ENCODE peak calls at places on chromosomes 6 and 20, in ten cellular contexts. N is activated CD4-positive, alpha-beta T cell treated with anti-CD3 and anti-CD28 coated beads, Interleukin-2, amount 50 U/mL, for 48 hours; Q is CD8-positive, alpha-beta memory T cell; X is neural crest cell; Y is Peyer's patch; O is osteocyte; W is stimulated activated CD4-positive, alpha-beta T cell treated with anti-CD3 and anti-CD28 coated beads, Interleukin-1b, Interleukin-23, amount 100 ng/mL, for 48 hours; A is GM12892; F is renal cortical epithelial cell; S is mesenteric fat pad. E is an unnamed sample.

GRCh38 chr20:31355981-31356380 is 12.4 kb upstream of the DEFB118 start:
- DNase-seq in N (no peak), Q (no peak), X (no peak), Y (no peak), O (no peak), W (no peak), A (no peak), F (no peak), S (no peak), E (no peak)

GRCh38 chr6:55868910-55869479 is 6.4 kb downstream of the BMP5 start:
- DNase-seq in N (peak; percentile 8), Q (no peak), X (no peak), Y (no peak), O (no peak), W (peak; percentile 38), A (no peak), F (peak; percentile 69), S (no peak), E (no peak)

GRCh38 chr6:27293436-27294152 is 18.5 kb downstream of the POM121L2 start:
- DNase-seq in N (no peak), Q (no peak), X (peak; percentile 55), Y (no peak), O (no peak), W (no peak), A (no peak), F (no peak), S (no peak), E (no peak)

GRCh38 chr6:75438186-75438880 is 55.3 kb downstream of the FILIP1 start:
- DNase-seq in N (no peak), Q (no peak), X (no peak), Y (no peak), O (no peak), W (no peak), A (no peak), F (no peak), S (no peak), E (no peak)

GRCh38 chr20:17533396-17533795 is 2.2 kb upstream of the BFSP1 start:
- DNase-seq in N (peak; percentile 5), Q (no peak), X (peak; percentile 6), Y (no peak), O (no peak), W (no peak), A (no peak), F (peak; percentile 53), S (no peak), E (peak; percentile 11)

GRCh38 chr20:51413753-51414323 is 128.7 kb downstream of the NFATC2 start:
- DNase-seq in N (no peak), Q (no peak), X (no peak), Y (no peak), O (no peak), W (no peak), A (no peak), F (no peak), S (no peak), E (no peak)

GRCh38 chr6:137044366-137045220 is at the start of gene IL20RA:
- DNase-seq in N (no peak), Q (no peak), X (peak; percentile 1), Y (peak; percentile 71), O (no peak), W (no peak), A (peak; percentile 37), F (no peak), S (peak; percentile 90), E (no peak)

GRCh38 chr20:62318411-62319345 is 15.9 kb downstream of the ADRM1 start:
- DNase-seq in N (no peak), Q (no peak), X (no peak), Y (no peak), O (no peak), W (no peak), A (no peak), F (no peak), S (no peak), E (no peak)

GRCh38 chr6:141107562-141108160 is 1025.1 kb upstream of the GJE1 start:
- DNase-seq in N (no peak), Q (no peak), X (no peak), Y (no peak), O (no peak), W (no peak), A (no peak), F (peak; percentile 88), S (no peak), E (no peak)

GRCh38 chr6:125363360-125364121 is 61.8 kb upstream of the HDDC2 start:
- DNase-seq in N (no peak), Q (no peak), X (peak; percentile 67), Y (peak; percentile 48), O (peak; percentile 87), W (no peak), A (no peak), F (peak; percentile 21), S (no peak), E (no peak)

GRCh38 chr20:62694868-62695267 is 13.8 kb upstream of the NTSR1 start:
- DNase-seq in N (no peak), Q (no peak), X (no peak), Y (no peak), O (no peak), W (no peak), A (no peak), F (no peak), S (no peak), E (no peak)

GRCh38 chr6:27250955-27251671 is 3.6 kb downstream of the PRSS16 start:
- DNase-seq in N (peak; percentile 81), Q (peak; percentile 53), X (peak; percentile 64), Y (peak; percentile 95), O (no peak), W (peak; percentile 78), A (peak; percentile 75), F (peak; percentile 32), S (no peak), E (peak; percentile 64)

GRCh38 chr6:6003334-6004146 is 3.2 kb downstream of the NRN1 start:
- DNase-seq in N (peak; percentile 37), Q (no peak), X (peak; percentile 31), Y (no peak), O (no peak), W (no peak), A (no peak), F (no peak), S (no peak), E (no peak)

GRCh38 chr6:162562041-162562440 is 165.5 kb downstream of the PRKN start:
- DNase-seq in N (no peak), Q (no peak), X (no peak), Y (no peak), O (no peak), W (no peak), A (no peak), F (no peak), S (no peak), E (no peak)

GRCh38 chr6:8904754-8905153 is 469.4 kb upstream of the SLC35B3 start:
- DNase-seq in N (no peak), Q (no peak), X (no peak), Y (no peak), O (no peak), W (no peak), A (no peak), F (no peak), S (no peak), E (no peak)

GRCh38 chr20:21450572-21450971 is 53.2 kb upstream of the NKX2-4 start:
- DNase-seq in N (no peak), Q (no peak), X (no peak), Y (no peak), O (no peak), W (no peak), A (no peak), F (peak; percentile 66), S (no peak), E (no peak)

GRCh38 chr6:10414766-10415592 is at the start of gene TFAP2A:
- DNase-seq in N (no peak), Q (no peak), X (no peak), Y (no peak), O (no peak), W (no peak), A (no peak), F (peak; percentile 65), S (no peak), E (no peak)